ENCODE peak calls at places on chromosome 12, in ten cellular contexts. D is H54; P is PC-3; Q is SIG-M5; E is activated T-helper 1 cell treated with anti-CD3 and anti-CD28 coated beads, Interleukin-2, amount 50 U/mL, for 16 hours; R is stimulated activated CD4-positive, alpha-beta T cell treated with anti-CD3 and anti-CD28 coated beads, Interleukin-1b, Interleukin-23, amount 100 ng/mL, for 1 hour; X is suprapubic skin; A is small intestine; B is AML-193; C is AG10803. U is an unnamed sample.

GRCh38 chr12:125533434-125534029 is 468.3 kb downstream of the AACS start:
- DNase-seq in B (no peak), Q (no peak), D (peak; percentile 38), E (no peak), A (no peak), C (no peak), R (no peak), X (no peak), P (peak; percentile 51), U (no peak)

GRCh38 chr12:55068416-55069010 is 48.7 kb downstream of the NEUROD4 start:
- DNase-seq in X (no peak), P (peak; percentile 76), E (no peak), Q (no peak), B (peak; percentile 47), R (no peak), C (peak; percentile 56), A (peak; percentile 53), D (peak; percentile 38), U (peak; percentile 62)

GRCh38 chr12:51186465-51186864 is 13.5 kb upstream of the TFCP2 start:
- DNase-seq in A (no peak), E (no peak), B (no peak), D (no peak), X (no peak), Q (no peak), R (no peak), P (no peak), C (no peak), U (no peak)

GRCh38 chr12:76554411-76555225 is 5.0 kb downstream of the OSBPL8 start:
- DNase-seq in R (no peak), A (no peak), C (no peak), E (no peak), B (peak; percentile 34), Q (no peak), X (no peak), P (no peak), D (no peak), U (peak; percentile 47)

GRCh38 chr12:131940121-131940520 is 9.6 kb upstream of the EP400 start:
- DNase-seq in D (no peak), E (no peak), X (peak; percentile 28), P (no peak), A (no peak), B (no peak), C (no peak), Q (no peak), R (no peak), U (no peak)

GRCh38 chr12:131872154-131873046 is 22.0 kb upstream of the ULK1 start:
- DNase-seq in X (no peak), C (peak; percentile 83), A (no peak), B (no peak), E (no peak), R (no peak), Q (peak; percentile 46), D (peak; percentile 89), P (peak; percentile 99), U (no peak)

GRCh38 chr12:103783744-103784664 is 57.0 kb downstream of the NT5DC3 start:
- DNase-seq in Q (no peak), X (no peak), D (no peak), R (no peak), P (peak; percentile 23), A (peak; percentile 8), E (no peak), B (no peak), C (no peak), U (no peak)

GRCh38 chr12:62736596-62736995 is 198.4 kb downstream of the PPM1H start:
- DNase-seq in X (no peak), B (no peak), Q (no peak), E (no peak), C (no peak), D (no peak), R (no peak), P (peak; percentile 49), A (no peak), U (no peak)

GRCh38 chr12:89401433-89402086 is 49.3 kb upstream of the DUSP6 start:
- DNase-seq in P (no peak), D (no peak), Q (no peak), B (no peak), E (no peak), A (no peak), R (no peak), C (no peak), X (no peak), U (no peak)

GRCh38 chr12:103780093-103780440 is 61.0 kb downstream of the NT5DC3 start:
- DNase-seq in B (no peak), E (no peak), P (no peak), R (no peak), A (no peak), X (no peak), C (peak; percentile 22), D (no peak), Q (no peak), U (no peak)

GRCh38 chr12:1842183-1842904 is 22.0 kb downstream of the LRTM2 start:
- DNase-seq in Q (no peak), P (no peak), C (no peak), R (no peak), B (peak; percentile 47), X (peak; percentile 51), A (no peak), E (no peak), D (no peak), U (peak; percentile 28)

GRCh38 chr12:6233121-6233971 is 33.1 kb downstream of the CD9 start:
- DNase-seq in P (no peak), D (no peak), B (no peak), X (no peak), A (peak; percentile 91), Q (no peak), R (no peak), C (no peak), E (no peak), U (no peak)

GRCh38 chr12:28253175-28253641 is 63.0 kb downstream of the CCDC91 start:
- DNase-seq in A (no peak), E (no peak), B (no peak), C (no peak), Q (no peak), X (no peak), R (no peak), P (peak; percentile 61), D (no peak), U (no peak)

GRCh38 chr12:79886917-79887519 is 47.9 kb downstream of the PPP1R12A start:
- DNase-seq in R (no peak), A (peak; percentile 63), B (peak; percentile 61), C (peak; percentile 54), Q (no peak), E (no peak), P (peak; percentile 84), D (no peak), X (no peak), U (peak; percentile 75)

GRCh38 chr12:6567112-6567680 is 895 bp downstream of the NOP2 start:
- DNase-seq in P (peak; percentile 19), D (no peak), B (peak; percentile 30), X (no peak), A (no peak), Q (no peak), C (no peak), R (no peak), E (no peak), U (no peak)

GRCh38 chr12:127487031-127487430 is 779.9 kb upstream of the TMEM132C start:
- DNase-seq in E (no peak), C (no peak), P (peak; percentile 88), A (no peak), Q (no peak), X (no peak), D (no peak), B (no peak), R (no peak), U (no peak)

GRCh38 chr12:26239508-26240328 is 44.3 kb downstream of the SSPN start:
- DNase-seq in A (peak; percentile 49), X (peak; percentile 87), B (no peak), C (peak; percentile 99), P (peak; percentile 99), R (no peak), D (peak; percentile 64), Q (no peak), E (no peak), U (peak; percentile 21)